ENCODE peak calls at places on chromosomes 4 and X, in six cellular contexts. Q is thoracic aorta, Z is PC-3, C is A549, U is MM.1S, X is heart left ventricle. J is an unnamed sample. For H3K4me1, the result is how much of the 10 kb centered on the place peaks cover.

GRCh38 chr4:41129128-41129754 is 85.1 kb downstream of the APBB2 start:
- DNase-seq in Q (no peak), X (no peak), Z (no peak), U (no peak), C (no peak), J (no peak)

GRCh38 chr4:153084249-153084648 is 120.0 kb upstream of the TRIM2 start:
- DNase-seq in Z (no peak), C (no peak), Q (no peak), U (no peak), X (no peak), J (no peak)

GRCh38 chrX:108001218-108001814 is 19.1 kb upstream of the TEX13B start:
- DNase-seq in Q (no peak), U (peak), X (no peak), Z (peak), C (peak), J (peak)

GRCh38 chr4:7339751-7340552 is 94.8 kb downstream of the PSAPL1 start:
- DNase-seq in C (no peak), U (no peak), Z (no peak), Q (no peak), X (no peak), J (no peak)

GRCh38 chr4:88765729-88766128 is 68.1 kb upstream of the NAP1L5 start:
- DNase-seq in Z (peak), U (no peak), Q (peak), X (peak), C (peak), J (peak)

GRCh38 chrX:138191998-138192397 is 519.5 kb downstream of the FGF13 start:
- DNase-seq in U (peak), Q (no peak), C (no peak), Z (peak), X (peak), J (peak)

GRCh38 chrX:48745222-48745621 is 16.3 kb upstream of the GLOD5 start:
- DNase-seq in U (no peak), C (no peak), X (no peak), Q (no peak), Z (no peak), J (no peak)

GRCh38 chrX:97984641-97985040 is 1100.9 kb downstream of the RPA4 start:
- DNase-seq in X (no peak), U (no peak), Z (peak), Q (no peak), C (no peak), J (peak)

GRCh38 chr4:118942465-118942864 is 53.8 kb downstream of the SYNPO2 start:
- DNase-seq in Q (no peak), C (no peak), Z (peak), U (no peak), X (no peak), J (no peak)

GRCh38 chrX:112654871-112655270 is 24.9 kb downstream of the LHFPL1 start:
- DNase-seq in C (no peak), Q (no peak), U (no peak), X (no peak), Z (no peak), J (peak)

GRCh38 chr4:30617836-30618235 is 102.3 kb upstream of the PCDH7 start:
- DNase-seq in U (no peak), X (no peak), Q (no peak), Z (no peak), C (no peak), J (no peak)

GRCh38 chr4:31187979-31188378 is 467.8 kb downstream of the PCDH7 start:
- DNase-seq in X (no peak), Z (no peak), U (no peak), Q (no peak), C (no peak), J (no peak)

GRCh38 chr4:128056396-128056795 is 4.7 kb upstream of the LARP1B start:
- DNase-seq in Z (no peak), Q (no peak), X (no peak), U (no peak), C (no peak), J (no peak)

GRCh38 chr4:26452565-26453531 is 37.4 kb downstream of the CCKAR start:
- DNase-seq in Z (no peak), X (no peak), Q (no peak), C (no peak), U (no peak), J (no peak)

GRCh38 chrX:74613350-74614192 is 853 bp downstream of the RLIM start:
- DNase-seq in Q (no peak), Z (peak), C (peak), X (no peak), U (no peak), J (peak)

GRCh38 chr4:169102011-169102410 is 92.0 kb upstream of the CBR4 start:
- DNase-seq in C (no peak), U (no peak), Q (no peak), Z (no peak), X (no peak), J (peak)

GRCh38 chr4:110196871-110197420 is 1.5 kb downstream of the ELOVL6 start:
- DNase-seq in Q (no peak), C (peak), Z (peak), U (peak), X (peak), J (peak)

GRCh38 chrX:51568586-51568985 is 50.1 kb downstream of the CENPVL3 start:
- DNase-seq in U (no peak), Z (peak), X (no peak), C (no peak), Q (no peak), J (peak)

GRCh38 chrX:101025126-101025525 is 26.8 kb downstream of the TRMT2B start:
- DNase-seq in C (no peak), Q (no peak), U (no peak), X (no peak), Z (peak), J (peak)

GRCh38 chr4:74932010-74932409 is 906 bp upstream of the PARM1 start:
- DNase-seq in Q (no peak), X (no peak), C (no peak), Z (no peak), U (no peak), J (no peak)
- H3K4me1 ChIP-seq in Q (under half), X (under half), C (under half), Z (under half), U (under half), J (under half)

GRCh38 chr4:98627883-98628282 is 30.5 kb downstream of the TSPAN5 start:
- DNase-seq in X (no peak), Z (peak), Q (no peak), U (no peak), C (no peak), J (peak)
- H3K4me3 ChIP-seq in X (no peak), Z (no peak), Q (no peak), U (no peak), C (no peak), J (no peak)

DNA sequence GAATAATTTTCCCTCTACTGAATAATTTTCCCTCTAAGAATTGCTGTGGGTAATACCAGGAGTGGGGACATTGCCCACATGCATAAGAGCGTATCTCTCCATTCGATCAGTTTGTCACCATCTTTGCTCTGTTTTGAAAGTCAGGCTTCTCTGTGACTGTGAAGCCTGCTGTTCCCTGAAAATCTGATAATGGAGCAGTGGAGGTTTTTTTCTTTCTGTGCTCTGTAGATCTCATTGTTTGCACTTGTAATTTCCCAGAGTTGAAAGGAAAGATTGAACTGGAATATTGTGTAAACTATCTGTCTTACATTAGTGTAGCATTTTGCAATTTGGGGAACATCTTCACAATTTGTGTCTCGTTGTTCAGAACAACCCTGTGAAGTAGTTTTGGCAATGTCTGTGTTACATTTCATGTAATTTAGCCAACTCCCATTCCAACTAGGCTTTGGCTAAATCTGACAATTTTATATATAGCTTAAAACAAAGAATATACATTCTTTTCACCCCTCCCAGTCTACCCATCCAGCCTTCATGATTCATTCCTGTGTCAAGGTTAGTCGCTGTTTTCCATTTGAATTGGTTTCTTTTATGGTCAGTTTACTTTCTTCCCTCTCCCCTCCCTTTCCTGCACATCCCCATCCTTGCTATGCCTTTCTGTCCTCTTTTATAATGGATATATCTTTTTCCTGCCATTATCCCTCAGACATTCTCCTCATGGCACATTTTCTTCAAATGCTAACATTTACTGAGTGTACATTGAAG is 4.5 kb downstream of the ZXDB start:
- DNase-seq in Z (peak), U (no peak), X (no peak), Q (no peak), C (no peak), J (no peak)
- H3K27ac ChIP-seq in Z (peak), U (no peak), X (peak), Q (no peak), C (peak), J (peak)

DNA sequence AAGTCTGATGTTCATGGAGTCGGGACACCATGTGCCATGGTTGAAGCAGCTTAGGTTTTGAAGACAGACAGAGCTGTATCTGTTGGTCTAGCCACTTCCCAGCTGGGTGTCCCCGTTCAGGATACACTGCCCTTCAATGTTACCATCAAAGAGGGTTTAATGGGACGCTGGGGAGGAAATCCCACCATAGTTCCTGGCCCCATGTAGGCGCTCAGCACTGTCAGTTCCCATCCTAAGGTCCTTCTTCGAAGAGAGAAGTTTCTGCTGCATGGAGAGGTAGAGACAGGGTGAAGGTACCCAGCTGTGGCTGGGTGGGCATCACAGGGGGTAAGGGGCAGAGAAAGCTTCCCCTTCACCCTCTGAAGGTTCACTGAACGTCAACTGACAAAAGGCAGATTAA is 3.7 kb downstream of the MGST2 start:
- DNase-seq in U (no peak), C (no peak), X (no peak), Z (no peak), Q (no peak), J (no peak)
- H3K4me1 ChIP-seq in U (under half), C (under half), X (under half), Z (under half), Q (under half), J (under half)

GRCh38 chr4:147791341-147791740 is 59.5 kb downstream of the ARHGAP10 start:
- DNase-seq in Z (no peak), U (no peak), C (no peak), Q (no peak), X (no peak), J (no peak)

GRCh38 chr4:147790412-147790811 is 58.5 kb downstream of the ARHGAP10 start:
- DNase-seq in Z (peak), X (no peak), C (no peak), Q (no peak), U (no peak), J (no peak)

GRCh38 chr4:147793569-147793968 is 61.7 kb downstream of the ARHGAP10 start:
- DNase-seq in X (no peak), C (no peak), Z (no peak), U (no peak), Q (no peak), J (peak)

GRCh38 chr4:147793973-147794690 is 62.2 kb downstream of the ARHGAP10 start:
- DNase-seq in X (no peak), C (no peak), Q (no peak), Z (peak), U (no peak), J (no peak)

GRCh38 chr4:147791870-147792269 is 60.0 kb downstream of the ARHGAP10 start:
- DNase-seq in Q (no peak), Z (no peak), X (no peak), C (no peak), U (no peak), J (no peak)
- H3K4me3 ChIP-seq in Q (no peak), Z (no peak), X (no peak), C (no peak), U (no peak), J (no peak)

GRCh38 chrX:115970718-115971117 is 199.8 kb upstream of the AGTR2 start:
- DNase-seq in C (no peak), Z (no peak), U (no peak), Q (no peak), X (no peak), J (no peak)
- H3K27ac ChIP-seq in C (no peak), Z (no peak), U (no peak), Q (no peak), X (no peak), J (no peak)

DNA sequence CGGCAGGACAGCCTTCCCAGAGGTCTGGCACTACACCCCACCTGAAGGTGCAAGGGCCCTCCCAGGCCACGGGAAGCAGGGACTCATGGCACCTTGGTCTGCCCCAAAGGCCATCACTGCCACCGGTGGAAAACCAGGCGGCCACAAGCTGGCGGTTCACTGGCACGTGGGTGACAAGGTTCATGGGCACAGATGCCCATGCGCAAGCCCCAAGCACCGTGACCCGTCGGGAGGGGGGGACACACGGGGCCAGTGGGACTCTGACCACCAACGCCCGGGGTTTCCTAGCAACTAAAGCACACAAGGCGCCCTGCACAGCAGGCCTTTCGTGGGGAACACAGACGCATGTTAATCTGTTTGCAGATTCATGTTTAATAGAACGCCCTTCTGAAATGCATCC is 44.0 kb downstream of the FAM53A start:
- DNase-seq in C (no peak), U (no peak), Q (no peak), Z (no peak), X (peak), J (no peak)
- H3K4me1 ChIP-seq in C (under half), U (under half), Q (under half), Z (under half), X (under half), J (under half)

GRCh38 chrX:47145408-47146120 is 543 bp downstream of the RBM10 start:
- DNase-seq in Z (no peak), X (no peak), C (peak), Q (no peak), U (no peak), J (no peak)
- H3K4me3 ChIP-seq in Z (peak), X (peak), C (peak), Q (peak), U (peak), J (peak)

GRCh38 chrX:66050140-66050569 is 10.3 kb upstream of the VSIG4 start:
- DNase-seq in X (peak), Q (no peak), Z (no peak), U (no peak), C (no peak), J (no peak)
- H3K27ac ChIP-seq in X (no peak), Q (no peak), Z (no peak), U (no peak), C (no peak), J (no peak)